ENCODE peak calls at places on chromosomes 3 and 15, in eight cellular contexts. G is esophagus muscularis mucosa, V is aorta, A is PC-3, O is fibroblast of lung, F is psoas muscle, Y is body of pancreas, P is tibial artery. R is an unnamed sample. For H3K27me3, the result is how much of the 10 kb centered on the place peaks cover.

GRCh38 chr3:194023501-194024280 is 112.3 kb upstream of the HES1 start:
- DNase-seq in P (no peak), O (no peak), Y (peak), V (no peak), G (no peak), F (no peak), A (peak), R (no peak)

GRCh38 chr3:187994221-187995085 is 159.5 kb upstream of the LPP start:
- DNase-seq in P (no peak), A (peak), F (no peak), O (peak), G (no peak), V (no peak), Y (no peak), R (no peak)

GRCh38 chr15:63407612-63408011 is 26.0 kb upstream of the CA12 start:
- DNase-seq in P (no peak), F (no peak), A (peak), Y (no peak), O (no peak), G (no peak), V (no peak), R (no peak)

GRCh38 chr3:48655586-48655985 is 7.1 kb downstream of the CELSR3 start:
- DNase-seq in Y (no peak), G (no peak), A (no peak), F (no peak), O (no peak), V (no peak), P (no peak), R (no peak)

GRCh38 chr3:100158877-100159563 is 44.7 kb upstream of the FILIP1L start:
- DNase-seq in A (peak), F (no peak), O (no peak), G (no peak), Y (no peak), P (no peak), V (no peak), R (no peak)

GRCh38 chr15:32651229-32651837 is 9.8 kb downstream of the SCG5 start:
- DNase-seq in G (no peak), Y (peak), F (peak), V (no peak), P (no peak), A (peak), O (peak), R (no peak)

GRCh38 chr3:72259755-72260589 is 475.0 kb upstream of the PROK2 start:
- DNase-seq in Y (no peak), P (no peak), G (no peak), O (peak), A (no peak), F (no peak), V (no peak), R (no peak)

GRCh38 chr15:73599934-73600333 is 33.3 kb downstream of the NPTN start:
- DNase-seq in Y (no peak), P (no peak), V (no peak), A (peak), O (peak), F (no peak), G (peak), R (no peak)

GRCh38 chr15:80550219-80550909 is 144.7 kb upstream of the ABHD17C start:
- DNase-seq in Y (no peak), A (peak), G (peak), O (peak), F (no peak), P (no peak), V (no peak), R (no peak)

GRCh38 chr3:172853911-172854648 is 103.6 kb downstream of the ECT2 start:
- DNase-seq in Y (no peak), O (no peak), A (no peak), G (no peak), V (no peak), F (no peak), P (no peak), R (no peak)

GRCh38 chr3:111810909-111811308 is 48.2 kb upstream of the PHLDB2 start:
- DNase-seq in F (no peak), G (no peak), A (peak), Y (no peak), P (no peak), V (no peak), O (peak), R (no peak)

GRCh38 chr15:101642361-101642760 is 9.8 kb downstream of the TM2D3 start:
- DNase-seq in G (no peak), F (no peak), A (no peak), Y (no peak), O (no peak), V (no peak), P (no peak), R (no peak)

GRCh38 chr3:144119611-144120010 is 148.0 kb downstream of the DIPK2A start:
- DNase-seq in P (no peak), A (no peak), G (no peak), F (no peak), V (no peak), O (no peak), Y (no peak), R (no peak)

GRCh38 chr15:64515196-64515595 is 54.8 kb downstream of the ZNF609 start:
- DNase-seq in O (no peak), V (no peak), Y (no peak), P (no peak), G (no peak), F (no peak), A (peak), R (no peak)

GRCh38 chr15:63504979-63505841 is 817 bp downstream of the USP3 start:
- DNase-seq in F (peak), A (peak), Y (peak), P (peak), V (peak), O (peak), G (no peak), R (peak)

GRCh38 chr15:59532770-59533379 is 78.7 kb upstream of the GCNT3 start:
- DNase-seq in Y (peak), V (no peak), P (no peak), O (peak), F (no peak), A (peak), G (no peak), R (no peak)

GRCh38 chr3:177468331-177468730 is 271.0 kb upstream of the TBL1XR1 start:
- DNase-seq in G (no peak), F (peak), P (peak), Y (peak), A (peak), V (peak), O (peak), R (no peak)

GRCh38 chr3:59580499-59580898 is 530.7 kb upstream of the CFAP20DC start:
- DNase-seq in O (no peak), G (no peak), F (no peak), V (no peak), A (peak), P (no peak), Y (no peak), R (no peak)

GRCh38 chr3:66398228-66399025 is 102.4 kb downstream of the LRIG1 start:
- DNase-seq in A (no peak), P (no peak), O (no peak), G (no peak), V (no peak), F (no peak), Y (peak), R (no peak)

GRCh38 chr3:141425523-141426233 is 57.4 kb downstream of the ZBTB38 start:
- DNase-seq in A (no peak), P (no peak), F (no peak), Y (no peak), G (no peak), V (no peak), O (peak), R (no peak)

GRCh38 chr15:73927003-73927475 is 777 bp downstream of the LOXL1 start:
- DNase-seq in A (peak), O (no peak), P (peak), Y (peak), G (no peak), V (peak), F (peak), R (no peak)

GRCh38 chr3:64163019-64163754 is 62.1 kb downstream of the PRICKLE2 start:
- DNase-seq in P (no peak), Y (no peak), A (no peak), O (no peak), F (no peak), G (no peak), V (no peak), R (no peak)

GRCh38 chr3:178967184-178967532 is 104.5 kb downstream of the ZMAT3 start:
- DNase-seq in F (no peak), P (no peak), O (no peak), Y (no peak), A (no peak), G (no peak), V (no peak), R (no peak)

GRCh38 chr3:102180291-102180931 is 254.4 kb upstream of the ZPLD1 start:
- DNase-seq in Y (no peak), P (no peak), O (peak), G (no peak), A (peak), F (no peak), V (no peak), R (no peak)

GRCh38 chr3:184620101-184620798 is 58.7 kb downstream of the EPHB3 start:
- DNase-seq in V (peak), O (peak), G (no peak), Y (no peak), A (peak), F (no peak), P (no peak), R (no peak)

GRCh38 chr3:150329408-150329807 is 78.7 kb upstream of the TSC22D2 start:
- DNase-seq in F (no peak), A (no peak), P (no peak), V (no peak), O (peak), G (no peak), Y (no peak), R (no peak)

GRCh38 chr3:55330355-55330754 is 156.8 kb downstream of the WNT5A start:
- DNase-seq in A (peak), F (no peak), P (no peak), G (no peak), O (peak), Y (no peak), V (no peak), R (no peak)

GRCh38 chr15:80880086-80880485 is 100.9 kb downstream of the CEMIP start:
- DNase-seq in O (no peak), A (no peak), P (no peak), Y (no peak), F (no peak), G (no peak), V (no peak), R (no peak)

GRCh38 chr3:171654809-171655208 is 155.5 kb downstream of the PLD1 start:
- DNase-seq in O (peak), P (peak), A (no peak), Y (peak), V (peak), F (peak), G (no peak), R (no peak)

GRCh38 chr3:51678685-51679084 is 7.6 kb downstream of the TEX264 start:
- DNase-seq in O (no peak), G (no peak), Y (no peak), V (no peak), F (no peak), A (no peak), P (no peak), R (no peak)

GRCh38 chr3:17645074-17645698 is 97.2 kb downstream of the TBC1D5 start:
- DNase-seq in F (no peak), G (no peak), V (no peak), P (no peak), Y (peak), O (peak), A (peak), R (no peak)

GRCh38 chr3:194166682-194167479 is 30.9 kb downstream of the HES1 start:
- DNase-seq in F (no peak), V (no peak), Y (peak), O (peak), P (no peak), G (no peak), A (no peak), R (no peak)

GRCh38 chr15:52183562-52184173 is 7.5 kb downstream of the GNB5 start:
- DNase-seq in G (peak), O (peak), Y (peak), P (no peak), V (no peak), F (no peak), A (peak), R (no peak)

GRCh38 chr3:124281453-124282316 is 289.8 kb upstream of the ROPN1 start:
- DNase-seq in P (no peak), F (no peak), O (peak), Y (no peak), V (no peak), G (peak), A (peak), R (no peak)

GRCh38 chr15:58748787-58749531 is 548 bp downstream of the ADAM10 start:
- DNase-seq in V (peak), G (peak), A (peak), F (peak), Y (peak), O (peak), P (peak), R (peak)

GRCh38 chr3:120093119-120093922 is 926 bp downstream of the GSK3B start:
- DNase-seq in F (no peak), V (no peak), G (no peak), Y (peak), P (no peak), O (peak), A (peak), R (no peak)

GRCh38 chr15:29822100-29822684 is at the start of gene TJP1:
- DNase-seq in A (peak), F (peak), P (peak), Y (peak), O (peak), G (peak), V (peak), R (no peak)

GRCh38 chr15:52651114-52651513 is 28.1 kb downstream of the ATOSA start:
- DNase-seq in Y (no peak), V (no peak), F (no peak), A (no peak), G (no peak), O (no peak), P (no peak), R (no peak)

GRCh38 chr3:153291052-153291689 is 129.1 kb downstream of the RAP2B start:
- DNase-seq in A (peak), O (peak), G (no peak), P (no peak), Y (no peak), V (no peak), F (no peak), R (no peak)

DNA sequence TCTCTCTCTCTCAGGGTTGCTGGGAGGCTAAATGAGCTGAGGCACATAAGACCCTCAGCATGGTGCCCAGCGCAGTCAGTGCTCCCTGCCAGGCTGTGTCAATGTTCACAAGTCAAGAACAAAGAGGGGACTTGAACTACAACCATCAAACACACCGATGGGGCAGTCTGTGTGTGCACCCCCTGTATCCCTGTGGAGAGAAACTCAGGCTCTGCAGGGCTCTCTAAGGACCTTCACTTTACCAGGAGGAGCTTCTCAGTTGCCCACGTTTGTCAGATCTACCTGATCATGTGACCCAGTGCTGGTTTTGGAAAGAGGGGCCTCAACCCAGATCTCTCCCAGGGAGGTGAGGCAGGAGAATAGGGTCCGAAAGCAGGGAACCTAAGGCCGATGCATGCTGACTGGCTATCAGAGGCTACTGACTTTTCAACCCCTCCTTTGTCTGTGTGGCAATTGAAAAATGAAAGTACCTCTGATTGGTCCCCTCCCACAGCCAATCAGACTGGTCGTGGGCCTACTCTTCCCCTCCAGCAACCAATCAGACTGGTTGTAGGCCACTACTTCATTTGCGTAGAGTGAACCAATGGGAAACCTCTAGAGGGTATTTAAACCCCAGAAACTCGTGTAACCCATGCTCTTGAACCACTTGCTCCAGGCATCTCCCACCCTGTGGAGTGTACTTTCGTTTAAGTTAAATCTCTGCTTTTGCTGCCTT is 34.0 kb downstream of the RHCG start:
- DNase-seq in P (no peak), O (peak), G (no peak), Y (peak), A (no peak), V (no peak), F (no peak), R (peak)
- H3K27me3 ChIP-seq in P (under half), O (under half), G (under half), Y (under half), A (under half), V (under half), F (under half), R (under half)

GRCh38 chr3:128560768-128561167 is 67.8 kb upstream of the GATA2 start:
- DNase-seq in F (no peak), Y (no peak), O (no peak), A (no peak), V (no peak), P (no peak), G (no peak), R (no peak)
- H3K27me3 ChIP-seq in F (under half), Y (under half), O (under half), A (under half), V (under half), P (under half), G (under half), R (under half)

GRCh38 chr3:147389265-147390175 is 16.8 kb downstream of the ZIC4 start:
- DNase-seq in O (no peak), A (no peak), G (no peak), V (no peak), Y (no peak), F (no peak), P (no peak), R (no peak)

GRCh38 chr3:147390589-147391569 is 15.5 kb downstream of the ZIC4 start:
- DNase-seq in P (no peak), G (no peak), V (no peak), F (no peak), O (no peak), Y (no peak), A (no peak), R (no peak)

GRCh38 chr3:147391726-147392082 is 14.6 kb downstream of the ZIC4 start:
- DNase-seq in G (no peak), P (no peak), O (no peak), F (no peak), A (no peak), Y (no peak), V (no peak), R (no peak)

GRCh38 chr3:147387550-147388394 is 18.6 kb downstream of the ZIC4 start:
- DNase-seq in G (no peak), Y (no peak), V (no peak), P (no peak), A (no peak), O (no peak), F (no peak), R (no peak)

DNA sequence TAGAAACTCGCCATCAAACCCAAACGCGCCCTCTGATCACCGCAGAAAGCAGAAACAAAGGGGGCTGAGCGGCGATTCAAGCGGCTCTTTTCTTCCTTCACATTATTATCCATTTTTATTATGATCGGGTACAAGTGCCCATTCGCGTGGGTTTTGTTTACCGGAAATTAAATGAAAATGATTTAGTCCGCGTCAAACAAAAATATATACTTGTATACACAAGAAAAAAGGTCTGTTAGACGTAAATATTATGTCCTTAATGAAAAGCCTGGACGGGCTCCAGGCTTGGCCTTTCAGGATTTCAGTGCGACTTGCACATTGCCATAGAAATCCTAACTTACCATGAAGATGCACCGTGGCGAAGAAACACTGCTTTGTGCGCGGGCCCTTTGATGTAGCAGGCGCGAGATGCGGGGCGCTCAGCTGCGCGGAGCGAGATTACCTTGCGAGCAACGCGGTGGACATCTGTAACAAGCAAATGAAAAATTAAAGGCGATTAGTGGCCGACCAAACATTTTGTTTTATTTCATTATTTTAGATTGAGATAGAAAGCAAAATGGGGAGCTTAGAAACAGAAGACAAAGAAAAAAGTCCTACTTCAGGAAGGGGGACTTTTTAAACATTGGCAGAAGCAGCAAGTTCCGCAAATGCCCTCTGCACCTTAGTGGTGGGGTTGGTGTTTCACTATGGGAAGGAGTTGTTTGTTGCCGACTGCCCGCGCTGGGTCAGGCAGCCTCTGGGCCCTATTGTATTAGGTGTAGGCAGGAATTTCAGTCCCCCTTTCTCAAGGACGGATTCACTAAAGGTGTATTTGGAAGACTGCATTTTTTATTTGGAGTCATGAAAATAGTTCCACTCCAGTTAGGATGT is 17.7 kb downstream of the ZIC4 start:
- DNase-seq in G (no peak), P (no peak), O (no peak), F (no peak), V (no peak), Y (no peak), A (no peak), R (no peak)
- H3K27me3 ChIP-seq in G (half or more), P (half or more), O (half or more), F (under half), V (under half), Y (half or more), A (half or more), R (under half)

GRCh38 chr3:13207578-13207922 is 134.3 kb upstream of the IQSEC1 start:
- DNase-seq in P (no peak), Y (no peak), O (no peak), G (no peak), A (no peak), V (no peak), F (no peak), R (no peak)

GRCh38 chr3:13208706-13209295 is 135.6 kb upstream of the IQSEC1 start:
- DNase-seq in Y (no peak), F (no peak), O (no peak), G (no peak), P (no peak), A (no peak), V (no peak), R (no peak)

GRCh38 chr3:13207975-13208705 is 134.9 kb upstream of the IQSEC1 start:
- DNase-seq in A (no peak), V (no peak), O (no peak), P (no peak), G (no peak), F (no peak), Y (no peak), R (no peak)

GRCh38 chr3:13210221-13210975 is 137.2 kb upstream of the IQSEC1 start:
- DNase-seq in A (no peak), P (no peak), G (no peak), F (no peak), V (no peak), O (no peak), Y (no peak), R (no peak)

DNA sequence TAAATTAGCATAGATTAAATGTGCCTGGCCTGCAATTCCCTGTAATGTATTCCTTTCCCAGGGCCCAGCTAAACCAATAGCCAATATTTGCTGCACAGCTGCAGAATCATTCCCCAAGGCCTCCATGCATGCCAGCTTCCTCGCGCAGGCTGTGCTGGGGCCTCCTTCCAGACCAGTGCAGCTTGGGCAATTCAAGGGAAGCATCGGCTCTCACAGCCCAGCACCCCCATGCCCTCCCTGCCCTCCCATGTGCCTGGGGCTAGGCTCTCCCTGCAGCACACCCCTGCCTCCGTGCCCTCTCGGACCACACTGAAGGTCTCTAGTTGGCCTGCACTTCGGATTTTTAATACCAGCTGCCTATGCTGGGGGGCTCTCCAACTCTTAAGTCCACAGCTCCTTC is 136.1 kb upstream of the IQSEC1 start:
- DNase-seq in P (no peak), V (no peak), O (no peak), Y (no peak), A (no peak), G (no peak), F (no peak), R (no peak)
- H3K27me3 ChIP-seq in P (half or more), V (under half), O (under half), Y (under half), A (under half), G (half or more), F (under half), R (under half)

R was measured in dorsolateral prefrontal cortex.